ENCODE peak calls at places on chromosomes 12 and 14, in seven cellular contexts. A is A172; R is AG20443; O is activated CD4-positive, alpha-beta T cell treated with anti-CD3 and anti-CD28 coated beads, Interleukin-2, amount 50 U/mL, for 24 hours; P is heart left ventricle; N is hypothalamus; X is ELF-1. G is an unnamed sample.

GRCh38 chr14:39217214-39217879 is 16.4 kb upstream of the MIA2 start:
- DNase-seq in A (no peak), R (no peak), O (no peak), P (no peak), N (no peak), X (no peak), G (no peak)

GRCh38 chr14:99737956-99738667 is 54.0 kb downstream of the CYP46A1 start:
- DNase-seq in A (no peak), R (no peak), O (no peak), P (no peak), N (no peak), X (no peak), G (no peak)

GRCh38 chr14:55580401-55581010 is 499 bp downstream of the KTN1 start:
- DNase-seq in A (no peak), R (peak), O (peak), P (peak), N (no peak), X (no peak), G (peak)

GRCh38 chr12:14356147-14356546 is 9.3 kb upstream of the ATF7IP start:
- DNase-seq in A (no peak), R (peak), O (no peak), P (no peak), N (no peak), X (no peak), G (no peak)

GRCh38 chr12:31736472-31736871 is 7.7 kb upstream of the AMN1 start:
- DNase-seq in A (peak), R (peak), O (peak), P (no peak), N (no peak), X (no peak), G (no peak)

GRCh38 chr12:128956755-128957154 is 103.5 kb downstream of the GLT1D1 start:
- DNase-seq in A (no peak), R (no peak), O (no peak), P (no peak), N (no peak), X (no peak), G (no peak)

GRCh38 chr12:24822121-24822899 is 126.6 kb downstream of the BCAT1 start:
- DNase-seq in A (peak), R (peak), O (no peak), P (no peak), N (no peak), X (no peak), G (no peak)

GRCh38 chr14:102510616-102511520 is 1.3 kb upstream of the ANKRD9 start:
- DNase-seq in A (no peak), R (no peak), O (no peak), P (peak), N (no peak), X (peak), G (peak)

GRCh38 chr12:94326727-94327126 is 132.9 kb downstream of the CEP83 start:
- DNase-seq in A (peak), R (peak), O (no peak), P (no peak), N (no peak), X (no peak), G (no peak)

GRCh38 chr14:50800032-50800431 is 30.9 kb downstream of the NIN start:
- DNase-seq in A (no peak), R (no peak), O (no peak), P (no peak), N (no peak), X (no peak), G (no peak)

GRCh38 chr12:108029081-108029790 is 99.9 kb upstream of the WSCD2 start:
- DNase-seq in A (no peak), R (no peak), O (no peak), P (no peak), N (no peak), X (no peak), G (no peak)

GRCh38 chr12:1350934-1351240 is 243.5 kb downstream of the FBXL14 start:
- DNase-seq in A (peak), R (no peak), O (no peak), P (no peak), N (no peak), X (no peak), G (no peak)

G was measured in ovary.